ENCODE peak calls at places on chromosomes 16 and 17, in four cellular contexts. One of them, this sample, is unnamed.

GRCh38 chr16:57480127-57480753 is 6.1 kb downstream of the DOK4 start:
- DNase-seq in stimulated activated CD8-positive, alpha-beta memory T cell treated with anti-CD3 and anti-CD28 coated beads, Interleukin-4, amount 100 ng/mL, for 24 hours: no peak
- DNase-seq in GDM1: no peak
- DNase-seq in heart left ventricle: peak; percentile 48
- DNase-seq in this sample: no peak

GRCh38 chr17:9432121-9432866 is 143.3 kb downstream of the STX8 start:
- DNase-seq in stimulated activated CD8-positive, alpha-beta memory T cell treated with anti-CD3 and anti-CD28 coated beads, Interleukin-4, amount 100 ng/mL, for 24 hours: no peak
- DNase-seq in GDM1: no peak
- DNase-seq in heart left ventricle: no peak
- DNase-seq in this sample: no peak

GRCh38 chr16:3771513-3771912 is 54.2 kb upstream of the TRAP1 start:
- DNase-seq in stimulated activated CD8-positive, alpha-beta memory T cell treated with anti-CD3 and anti-CD28 coated beads, Interleukin-4, amount 100 ng/mL, for 24 hours: no peak
- DNase-seq in GDM1: no peak
- DNase-seq in heart left ventricle: no peak
- DNase-seq in this sample: no peak

GRCh38 chr17:79617740-79618382 is 7.0 kb upstream of the RBFOX3 start:
- DNase-seq in stimulated activated CD8-positive, alpha-beta memory T cell treated with anti-CD3 and anti-CD28 coated beads, Interleukin-4, amount 100 ng/mL, for 24 hours: no peak
- DNase-seq in GDM1: no peak
- DNase-seq in heart left ventricle: no peak
- DNase-seq in this sample: no peak

GRCh38 chr17:44465897-44466296 is 37.3 kb downstream of the GPATCH8 start:
- DNase-seq in stimulated activated CD8-positive, alpha-beta memory T cell treated with anti-CD3 and anti-CD28 coated beads, Interleukin-4, amount 100 ng/mL, for 24 hours: no peak
- DNase-seq in GDM1: no peak
- DNase-seq in heart left ventricle: no peak
- DNase-seq in this sample: no peak

GRCh38 chr16:86499889-86500707 is 10.2 kb upstream of the FOXF1 start:
- DNase-seq in stimulated activated CD8-positive, alpha-beta memory T cell treated with anti-CD3 and anti-CD28 coated beads, Interleukin-4, amount 100 ng/mL, for 24 hours: no peak
- DNase-seq in GDM1: no peak
- DNase-seq in heart left ventricle: no peak
- DNase-seq in this sample: no peak

GRCh38 chr16:87570938-87571867 is 31.1 kb upstream of the JPH3 start:
- DNase-seq in stimulated activated CD8-positive, alpha-beta memory T cell treated with anti-CD3 and anti-CD28 coated beads, Interleukin-4, amount 100 ng/mL, for 24 hours: no peak
- DNase-seq in GDM1: no peak
- DNase-seq in heart left ventricle: peak; percentile 47
- DNase-seq in this sample: no peak

GRCh38 chr17:48927978-48928716 is 16.5 kb downstream of the SNF8 start:
- DNase-seq in stimulated activated CD8-positive, alpha-beta memory T cell treated with anti-CD3 and anti-CD28 coated beads, Interleukin-4, amount 100 ng/mL, for 24 hours: no peak
- DNase-seq in GDM1: no peak
- DNase-seq in heart left ventricle: no peak
- DNase-seq in this sample: no peak

GRCh38 chr16:58755989-58756649 is 22.0 kb upstream of the GOT2 start:
- DNase-seq in stimulated activated CD8-positive, alpha-beta memory T cell treated with anti-CD3 and anti-CD28 coated beads, Interleukin-4, amount 100 ng/mL, for 24 hours: peak; percentile 64
- DNase-seq in GDM1: peak; percentile 41
- DNase-seq in heart left ventricle: peak; percentile 57
- DNase-seq in this sample: peak; percentile 62

GRCh38 chr17:77111916-77112315 is 28.9 kb upstream of the SEC14L1 start:
- DNase-seq in stimulated activated CD8-positive, alpha-beta memory T cell treated with anti-CD3 and anti-CD28 coated beads, Interleukin-4, amount 100 ng/mL, for 24 hours: no peak
- DNase-seq in GDM1: no peak
- DNase-seq in heart left ventricle: no peak
- DNase-seq in this sample: no peak

GRCh38 chr17:57213180-57213825 is 43.0 kb upstream of the MSI2 start:
- DNase-seq in stimulated activated CD8-positive, alpha-beta memory T cell treated with anti-CD3 and anti-CD28 coated beads, Interleukin-4, amount 100 ng/mL, for 24 hours: no peak
- DNase-seq in GDM1: no peak
- DNase-seq in heart left ventricle: no peak
- DNase-seq in this sample: no peak

GRCh38 chr17:17824780-17825614 is 11.8 kb downstream of the SREBF1 start:
- DNase-seq in stimulated activated CD8-positive, alpha-beta memory T cell treated with anti-CD3 and anti-CD28 coated beads, Interleukin-4, amount 100 ng/mL, for 24 hours: no peak
- DNase-seq in GDM1: peak; percentile 62
- DNase-seq in heart left ventricle: no peak
- DNase-seq in this sample: no peak

GRCh38 chr16:57781741-57782606 is 20.3 kb downstream of the KIFC3 start:
- DNase-seq in stimulated activated CD8-positive, alpha-beta memory T cell treated with anti-CD3 and anti-CD28 coated beads, Interleukin-4, amount 100 ng/mL, for 24 hours: no peak
- DNase-seq in GDM1: no peak
- DNase-seq in heart left ventricle: no peak
- DNase-seq in this sample: no peak

GRCh38 chr17:20256144-20256543 is 211.2 kb downstream of the LGALS9B start:
- DNase-seq in stimulated activated CD8-positive, alpha-beta memory T cell treated with anti-CD3 and anti-CD28 coated beads, Interleukin-4, amount 100 ng/mL, for 24 hours: no peak
- DNase-seq in GDM1: no peak
- DNase-seq in heart left ventricle: no peak
- DNase-seq in this sample: no peak

GRCh38 chr16:28915181-28915580 is 9.9 kb downstream of the RABEP2 start:
- DNase-seq in stimulated activated CD8-positive, alpha-beta memory T cell treated with anti-CD3 and anti-CD28 coated beads, Interleukin-4, amount 100 ng/mL, for 24 hours: no peak
- DNase-seq in GDM1: no peak
- DNase-seq in heart left ventricle: no peak
- DNase-seq in this sample: no peak

GRCh38 chr17:30200086-30200485 is 35.4 kb downstream of the SLC6A4 start:
- DNase-seq in stimulated activated CD8-positive, alpha-beta memory T cell treated with anti-CD3 and anti-CD28 coated beads, Interleukin-4, amount 100 ng/mL, for 24 hours: no peak
- DNase-seq in GDM1: no peak
- DNase-seq in heart left ventricle: no peak
- DNase-seq in this sample: no peak

GRCh38 chr17:37212184-37212583 is 163.6 kb upstream of the C17orf78 start:
- DNase-seq in stimulated activated CD8-positive, alpha-beta memory T cell treated with anti-CD3 and anti-CD28 coated beads, Interleukin-4, amount 100 ng/mL, for 24 hours: no peak
- DNase-seq in GDM1: no peak
- DNase-seq in heart left ventricle: no peak
- DNase-seq in this sample: no peak

GRCh38 chr17:58269557-58270291 is 11.0 kb downstream of the MPO start:
- DNase-seq in stimulated activated CD8-positive, alpha-beta memory T cell treated with anti-CD3 and anti-CD28 coated beads, Interleukin-4, amount 100 ng/mL, for 24 hours: no peak
- DNase-seq in GDM1: no peak
- DNase-seq in heart left ventricle: no peak
- DNase-seq in this sample: no peak

GRCh38 chr17:73770115-73770848 is 126.0 kb upstream of the SDK2 start:
- DNase-seq in stimulated activated CD8-positive, alpha-beta memory T cell treated with anti-CD3 and anti-CD28 coated beads, Interleukin-4, amount 100 ng/mL, for 24 hours: no peak
- DNase-seq in GDM1: no peak
- DNase-seq in heart left ventricle: peak; percentile 89
- DNase-seq in this sample: no peak

GRCh38 chr16:4846503-4846900 is 586 bp downstream of the GLYR1 start:
- DNase-seq in stimulated activated CD8-positive, alpha-beta memory T cell treated with anti-CD3 and anti-CD28 coated beads, Interleukin-4, amount 100 ng/mL, for 24 hours: peak; percentile 1
- DNase-seq in GDM1: peak; percentile 5
- DNase-seq in heart left ventricle: peak; percentile 53
- DNase-seq in this sample: peak; percentile 29

GRCh38 chr17:35889818-35890773 is 9.9 kb upstream of the CCL5 start:
- DNase-seq in stimulated activated CD8-positive, alpha-beta memory T cell treated with anti-CD3 and anti-CD28 coated beads, Interleukin-4, amount 100 ng/mL, for 24 hours: no peak
- DNase-seq in GDM1: no peak
- DNase-seq in heart left ventricle: peak; percentile 12
- DNase-seq in this sample: no peak

GRCh38 chr17:1515640-1516402 is 591 bp downstream of the INPP5K start:
- DNase-seq in stimulated activated CD8-positive, alpha-beta memory T cell treated with anti-CD3 and anti-CD28 coated beads, Interleukin-4, amount 100 ng/mL, for 24 hours: peak; percentile 11
- DNase-seq in GDM1: peak; percentile 30
- DNase-seq in heart left ventricle: peak; percentile 59
- DNase-seq in this sample: peak; percentile 53

GRCh38 chr16:29714396-29714795 is 31.4 kb downstream of the C16orf54 start:
- DNase-seq in stimulated activated CD8-positive, alpha-beta memory T cell treated with anti-CD3 and anti-CD28 coated beads, Interleukin-4, amount 100 ng/mL, for 24 hours: no peak
- DNase-seq in GDM1: no peak
- DNase-seq in heart left ventricle: no peak
- DNase-seq in this sample: no peak

GRCh38 chr17:81341347-81342061 is 46.4 kb upstream of the SLC38A10 start:
- DNase-seq in stimulated activated CD8-positive, alpha-beta memory T cell treated with anti-CD3 and anti-CD28 coated beads, Interleukin-4, amount 100 ng/mL, for 24 hours: no peak
- DNase-seq in GDM1: no peak
- DNase-seq in heart left ventricle: no peak
- DNase-seq in this sample: no peak

GRCh38 chr16:78598186-78598585 is 498.7 kb downstream of the WWOX start:
- DNase-seq in stimulated activated CD8-positive, alpha-beta memory T cell treated with anti-CD3 and anti-CD28 coated beads, Interleukin-4, amount 100 ng/mL, for 24 hours: no peak
- DNase-seq in GDM1: no peak
- DNase-seq in heart left ventricle: no peak
- DNase-seq in this sample: no peak

GRCh38 chr16:56870271-56870888 is 5.4 kb downstream of the SLC12A3 start:
- DNase-seq in stimulated activated CD8-positive, alpha-beta memory T cell treated with anti-CD3 and anti-CD28 coated beads, Interleukin-4, amount 100 ng/mL, for 24 hours: no peak
- DNase-seq in GDM1: no peak
- DNase-seq in heart left ventricle: no peak
- DNase-seq in this sample: no peak

GRCh38 chr16:30786115-30786935 is 680 bp downstream of the ZNF629 start:
- DNase-seq in stimulated activated CD8-positive, alpha-beta memory T cell treated with anti-CD3 and anti-CD28 coated beads, Interleukin-4, amount 100 ng/mL, for 24 hours: no peak
- DNase-seq in GDM1: no peak
- DNase-seq in heart left ventricle: no peak
- DNase-seq in this sample: no peak

GRCh38 chr16:19639986-19640421 is 78.0 kb downstream of the KNOP1 start:
- DNase-seq in stimulated activated CD8-positive, alpha-beta memory T cell treated with anti-CD3 and anti-CD28 coated beads, Interleukin-4, amount 100 ng/mL, for 24 hours: no peak
- DNase-seq in GDM1: no peak
- DNase-seq in heart left ventricle: no peak
- DNase-seq in this sample: no peak

This sample was measured in activated T-helper 2 cell treated with anti-CD3 and anti-CD28 coated beads, Interferon-gamma antibody, Interleukin-2, Interleukin-4, amounts not matched to agents 10 μg/mL and 5 μg/mL and 100 μg/mL, durations not matched to agents 14 hours and 24 hours and 36 hours.